ENCODE peak calls at places on chromosomes 4 and X, in ten cellular contexts. One of them, this sample, is unnamed.

GRCh38 chr4:53463340-53463739 is 85.9 kb downstream of the FIP1L1 start:
- DNase-seq in tibial nerve: no peak
- DNase-seq in CD4-positive, CD25-positive, alpha-beta regulatory T cell: no peak
- DNase-seq in mammary epithelial cell: no peak
- DNase-seq in suprapubic skin: no peak
- DNase-seq in stomach: no peak
- DNase-seq in psoas muscle: no peak
- DNase-seq in Caco-2: no peak
- DNase-seq in CD8-positive, alpha-beta memory T cell: no peak
- DNase-seq in testis: no peak
- DNase-seq in this sample: no peak

GRCh38 chr4:110275871-110276270 is 77.5 kb upstream of the ELOVL6 start:
- DNase-seq in tibial nerve: no peak
- DNase-seq in CD4-positive, CD25-positive, alpha-beta regulatory T cell: no peak
- DNase-seq in mammary epithelial cell: peak; percentile 50
- DNase-seq in suprapubic skin: no peak
- DNase-seq in stomach: no peak
- DNase-seq in psoas muscle: no peak
- DNase-seq in Caco-2: no peak
- DNase-seq in CD8-positive, alpha-beta memory T cell: no peak
- DNase-seq in testis: no peak
- DNase-seq in this sample: no peak

GRCh38 chr4:86446996-86447395 is 87.1 kb upstream of the MAPK10 start:
- DNase-seq in tibial nerve: no peak
- DNase-seq in CD4-positive, CD25-positive, alpha-beta regulatory T cell: no peak
- DNase-seq in mammary epithelial cell: no peak
- DNase-seq in suprapubic skin: no peak
- DNase-seq in stomach: no peak
- DNase-seq in psoas muscle: no peak
- DNase-seq in Caco-2: no peak
- DNase-seq in CD8-positive, alpha-beta memory T cell: no peak
- DNase-seq in testis: no peak
- DNase-seq in this sample: no peak

GRCh38 chr4:24642941-24643628 is 58.7 kb upstream of the DHX15 start:
- DNase-seq in tibial nerve: no peak
- DNase-seq in CD4-positive, CD25-positive, alpha-beta regulatory T cell: no peak
- DNase-seq in mammary epithelial cell: no peak
- DNase-seq in suprapubic skin: no peak
- DNase-seq in stomach: no peak
- DNase-seq in psoas muscle: no peak
- DNase-seq in Caco-2: peak; percentile 69
- DNase-seq in CD8-positive, alpha-beta memory T cell: no peak
- DNase-seq in testis: no peak
- DNase-seq in this sample: no peak

GRCh38 chr4:158291334-158292055 is 81.2 kb downstream of the TMEM144 start:
- DNase-seq in tibial nerve: no peak
- DNase-seq in CD4-positive, CD25-positive, alpha-beta regulatory T cell: no peak
- DNase-seq in mammary epithelial cell: no peak
- DNase-seq in suprapubic skin: no peak
- DNase-seq in stomach: no peak
- DNase-seq in psoas muscle: no peak
- DNase-seq in Caco-2: no peak
- DNase-seq in CD8-positive, alpha-beta memory T cell: no peak
- DNase-seq in testis: no peak
- DNase-seq in this sample: no peak

GRCh38 chrX:51743179-51743957 is at the start of gene GSPT2:
- DNase-seq in tibial nerve: peak; percentile 30
- DNase-seq in CD4-positive, CD25-positive, alpha-beta regulatory T cell: peak; percentile 57
- DNase-seq in mammary epithelial cell: peak; percentile 56
- DNase-seq in suprapubic skin: peak; percentile 76
- DNase-seq in stomach: peak; percentile 55
- DNase-seq in psoas muscle: peak; percentile 74
- DNase-seq in Caco-2: peak; percentile 54
- DNase-seq in CD8-positive, alpha-beta memory T cell: peak; percentile 11
- DNase-seq in testis: peak; percentile 87
- DNase-seq in this sample: peak; percentile 80

GRCh38 chr4:108058685-108059440 is 69.2 kb downstream of the HADH start:
- DNase-seq in tibial nerve: no peak
- DNase-seq in CD4-positive, CD25-positive, alpha-beta regulatory T cell: no peak
- DNase-seq in mammary epithelial cell: peak; percentile 78
- DNase-seq in suprapubic skin: no peak
- DNase-seq in stomach: no peak
- DNase-seq in psoas muscle: no peak
- DNase-seq in Caco-2: peak; percentile 36
- DNase-seq in CD8-positive, alpha-beta memory T cell: no peak
- DNase-seq in testis: no peak
- DNase-seq in this sample: no peak

GRCh38 chr4:158810487-158811215 is 41.8 kb downstream of the FNIP2 start:
- DNase-seq in tibial nerve: no peak
- DNase-seq in CD4-positive, CD25-positive, alpha-beta regulatory T cell: no peak
- DNase-seq in mammary epithelial cell: peak; percentile 87
- DNase-seq in suprapubic skin: no peak
- DNase-seq in stomach: peak; percentile 58
- DNase-seq in psoas muscle: peak; percentile 74
- DNase-seq in Caco-2: peak; percentile 35
- DNase-seq in CD8-positive, alpha-beta memory T cell: no peak
- DNase-seq in testis: peak; percentile 69
- DNase-seq in this sample: peak; percentile 88

DNA sequence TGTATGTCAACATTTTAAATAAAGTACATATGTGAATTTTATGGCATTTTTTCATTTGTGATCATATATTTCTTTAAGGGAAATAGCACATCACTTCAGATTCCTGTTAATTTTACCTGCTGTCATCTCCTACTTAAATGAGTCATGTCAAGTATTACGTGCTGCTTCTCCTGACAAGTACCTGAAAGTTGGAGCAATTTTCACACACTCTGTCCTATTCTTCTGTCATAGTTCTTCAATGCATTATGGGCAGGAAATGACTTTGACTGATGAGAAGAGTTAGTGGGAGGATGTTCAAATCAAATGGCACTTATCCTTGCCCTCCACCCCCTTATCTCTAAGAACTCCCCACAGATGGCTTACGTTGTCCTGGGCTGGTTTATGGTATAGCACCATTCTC is 64.2 kb upstream of the SYTL5 start:
- DNase-seq in tibial nerve: no peak
- DNase-seq in CD4-positive, CD25-positive, alpha-beta regulatory T cell: no peak
- DNase-seq in mammary epithelial cell: no peak
- DNase-seq in suprapubic skin: no peak
- DNase-seq in stomach: no peak
- DNase-seq in psoas muscle: no peak
- DNase-seq in Caco-2: no peak
- DNase-seq in CD8-positive, alpha-beta memory T cell: no peak
- DNase-seq in testis: no peak
- DNase-seq in this sample: no peak
- H3K27me3 ChIP-seq in tibial nerve: no peaks in the 10 kb centered on the region
- H3K27me3 ChIP-seq in CD4-positive, CD25-positive, alpha-beta regulatory T cell: no peaks in the 10 kb centered on the region
- H3K27me3 ChIP-seq in mammary epithelial cell: peaks cover 3% of the 10 kb centered on the region
- H3K27me3 ChIP-seq in suprapubic skin: no peaks in the 10 kb centered on the region
- H3K27me3 ChIP-seq in stomach: no peaks in the 10 kb centered on the region
- H3K27me3 ChIP-seq in psoas muscle: no peaks in the 10 kb centered on the region
- H3K27me3 ChIP-seq in Caco-2: no peaks in the 10 kb centered on the region
- H3K27me3 ChIP-seq in CD8-positive, alpha-beta memory T cell: no peaks in the 10 kb centered on the region
- H3K27me3 ChIP-seq in testis: no peaks in the 10 kb centered on the region
- H3K27me3 ChIP-seq in this sample: no peaks in the 10 kb centered on the region

GRCh38 chr4:157221895-157222763 is 1.6 kb downstream of the GRIA2 start:
- DNase-seq in tibial nerve: no peak
- DNase-seq in CD4-positive, CD25-positive, alpha-beta regulatory T cell: no peak
- DNase-seq in mammary epithelial cell: no peak
- DNase-seq in suprapubic skin: no peak
- DNase-seq in stomach: no peak
- DNase-seq in psoas muscle: peak; percentile 52
- DNase-seq in Caco-2: no peak
- DNase-seq in CD8-positive, alpha-beta memory T cell: no peak
- DNase-seq in testis: peak; percentile 55
- DNase-seq in this sample: peak; percentile 68

GRCh38 chr4:157221426-157221894 is 932 bp downstream of the GRIA2 start:
- DNase-seq in tibial nerve: no peak
- DNase-seq in CD4-positive, CD25-positive, alpha-beta regulatory T cell: no peak
- DNase-seq in mammary epithelial cell: no peak
- DNase-seq in suprapubic skin: no peak
- DNase-seq in stomach: no peak
- DNase-seq in psoas muscle: no peak
- DNase-seq in Caco-2: no peak
- DNase-seq in CD8-positive, alpha-beta memory T cell: no peak
- DNase-seq in testis: no peak
- DNase-seq in this sample: no peak

GRCh38 chr4:157223446-157223845 is 2.9 kb downstream of the GRIA2 start:
- DNase-seq in tibial nerve: no peak
- DNase-seq in CD4-positive, CD25-positive, alpha-beta regulatory T cell: no peak
- DNase-seq in mammary epithelial cell: no peak
- DNase-seq in suprapubic skin: no peak
- DNase-seq in stomach: no peak
- DNase-seq in psoas muscle: no peak
- DNase-seq in Caco-2: no peak
- DNase-seq in CD8-positive, alpha-beta memory T cell: no peak
- DNase-seq in testis: no peak
- DNase-seq in this sample: no peak

GRCh38 chr4:157225096-157225495 is 4.6 kb downstream of the GRIA2 start:
- DNase-seq in tibial nerve: no peak
- DNase-seq in CD4-positive, CD25-positive, alpha-beta regulatory T cell: no peak
- DNase-seq in mammary epithelial cell: no peak
- DNase-seq in suprapubic skin: no peak
- DNase-seq in stomach: no peak
- DNase-seq in psoas muscle: no peak
- DNase-seq in Caco-2: no peak
- DNase-seq in CD8-positive, alpha-beta memory T cell: no peak
- DNase-seq in testis: no peak
- DNase-seq in this sample: no peak

DNA sequence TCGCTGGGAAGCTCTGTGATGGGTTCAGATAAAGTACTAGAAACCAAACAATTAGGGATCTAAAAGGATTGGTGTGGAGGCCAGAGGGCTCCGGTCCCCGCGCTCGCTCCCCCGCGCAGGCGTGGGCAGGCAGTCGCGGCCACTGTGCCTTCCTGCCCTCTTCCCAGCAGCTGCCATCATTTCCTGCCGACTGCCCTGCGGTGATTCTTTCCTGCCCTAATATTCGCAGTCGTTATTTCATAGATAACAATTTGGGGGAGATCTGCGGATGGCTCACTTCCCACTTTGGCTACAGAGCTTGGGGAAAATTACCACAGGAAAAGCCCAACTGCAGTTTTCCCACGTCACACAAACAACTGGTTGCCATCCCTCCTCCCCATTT is 2.2 kb downstream of the GRIA2 start:
- DNase-seq in tibial nerve: no peak
- DNase-seq in CD4-positive, CD25-positive, alpha-beta regulatory T cell: no peak
- DNase-seq in mammary epithelial cell: no peak
- DNase-seq in suprapubic skin: no peak
- DNase-seq in stomach: no peak
- DNase-seq in psoas muscle: no peak
- DNase-seq in Caco-2: no peak
- DNase-seq in CD8-positive, alpha-beta memory T cell: no peak
- DNase-seq in testis: no peak
- DNase-seq in this sample: no peak
- H3K4me3 ChIP-seq in tibial nerve: peak overlapping the region; percentile 28
- H3K4me3 ChIP-seq in CD4-positive, CD25-positive, alpha-beta regulatory T cell: no peak overlapping the region
- H3K4me3 ChIP-seq in mammary epithelial cell: peak overlapping the region; percentile 22
- H3K4me3 ChIP-seq in suprapubic skin: peak overlapping the region; percentile 46
- H3K4me3 ChIP-seq in stomach: peak overlapping the region; percentile 45
- H3K4me3 ChIP-seq in psoas muscle: peak overlapping the region; percentile 53
- H3K4me3 ChIP-seq in Caco-2: no peak overlapping the region
- H3K4me3 ChIP-seq in CD8-positive, alpha-beta memory T cell: no peak overlapping the region
- H3K4me3 ChIP-seq in testis: peak overlapping the region; percentile 69
- H3K4me3 ChIP-seq in this sample: peak overlapping the region; percentile 50

GRCh38 chr4:173513651-173514050 is 16.4 kb downstream of the HAND2 start:
- DNase-seq in tibial nerve: no peak
- DNase-seq in CD4-positive, CD25-positive, alpha-beta regulatory T cell: no peak
- DNase-seq in mammary epithelial cell: no peak
- DNase-seq in suprapubic skin: no peak
- DNase-seq in stomach: no peak
- DNase-seq in psoas muscle: no peak
- DNase-seq in Caco-2: no peak
- DNase-seq in CD8-positive, alpha-beta memory T cell: no peak
- DNase-seq in testis: no peak
- DNase-seq in this sample: no peak

GRCh38 chr4:173515458-173515857 is 14.6 kb downstream of the HAND2 start:
- DNase-seq in tibial nerve: no peak
- DNase-seq in CD4-positive, CD25-positive, alpha-beta regulatory T cell: no peak
- DNase-seq in mammary epithelial cell: no peak
- DNase-seq in suprapubic skin: no peak
- DNase-seq in stomach: no peak
- DNase-seq in psoas muscle: no peak
- DNase-seq in Caco-2: no peak
- DNase-seq in CD8-positive, alpha-beta memory T cell: no peak
- DNase-seq in testis: no peak
- DNase-seq in this sample: no peak

GRCh38 chr4:173511787-173512361 is 18.2 kb downstream of the HAND2 start:
- DNase-seq in tibial nerve: no peak
- DNase-seq in CD4-positive, CD25-positive, alpha-beta regulatory T cell: no peak
- DNase-seq in mammary epithelial cell: no peak
- DNase-seq in suprapubic skin: no peak
- DNase-seq in stomach: no peak
- DNase-seq in psoas muscle: no peak
- DNase-seq in Caco-2: no peak
- DNase-seq in CD8-positive, alpha-beta memory T cell: no peak
- DNase-seq in testis: no peak
- DNase-seq in this sample: no peak

GRCh38 chr4:173516621-173517612 is 13.1 kb downstream of the HAND2 start:
- DNase-seq in tibial nerve: no peak
- DNase-seq in CD4-positive, CD25-positive, alpha-beta regulatory T cell: no peak
- DNase-seq in mammary epithelial cell: no peak
- DNase-seq in suprapubic skin: no peak
- DNase-seq in stomach: no peak
- DNase-seq in psoas muscle: no peak
- DNase-seq in Caco-2: no peak
- DNase-seq in CD8-positive, alpha-beta memory T cell: no peak
- DNase-seq in testis: no peak
- DNase-seq in this sample: peak; percentile 10

GRCh38 chr4:173514641-173515217 is 15.3 kb downstream of the HAND2 start:
- DNase-seq in tibial nerve: no peak
- DNase-seq in CD4-positive, CD25-positive, alpha-beta regulatory T cell: no peak
- DNase-seq in mammary epithelial cell: no peak
- DNase-seq in suprapubic skin: no peak
- DNase-seq in stomach: no peak
- DNase-seq in psoas muscle: no peak
- DNase-seq in Caco-2: no peak
- DNase-seq in CD8-positive, alpha-beta memory T cell: no peak
- DNase-seq in testis: no peak
- DNase-seq in this sample: no peak
- H3K27me3 ChIP-seq in tibial nerve: peaks cover 3% of the 10 kb centered on the region
- H3K27me3 ChIP-seq in CD4-positive, CD25-positive, alpha-beta regulatory T cell: peaks cover 52% of the 10 kb centered on the region
- H3K27me3 ChIP-seq in mammary epithelial cell: peaks cover 70% of the 10 kb centered on the region
- H3K27me3 ChIP-seq in suprapubic skin: peaks cover 97% of the 10 kb centered on the region
- H3K27me3 ChIP-seq in stomach: peaks cover 100% of the 10 kb centered on the region
- H3K27me3 ChIP-seq in psoas muscle: peaks cover 13% of the 10 kb centered on the region
- H3K27me3 ChIP-seq in Caco-2: no peaks in the 10 kb centered on the region
- H3K27me3 ChIP-seq in CD8-positive, alpha-beta memory T cell: peaks cover 43% of the 10 kb centered on the region
- H3K27me3 ChIP-seq in testis: no peaks in the 10 kb centered on the region
- H3K27me3 ChIP-seq in this sample: no peaks in the 10 kb centered on the region

GRCh38 chr4:112905728-112906127 is 143.7 kb upstream of the ANK2 start:
- DNase-seq in tibial nerve: no peak
- DNase-seq in CD4-positive, CD25-positive, alpha-beta regulatory T cell: no peak
- DNase-seq in mammary epithelial cell: no peak
- DNase-seq in suprapubic skin: no peak
- DNase-seq in stomach: no peak
- DNase-seq in psoas muscle: no peak
- DNase-seq in Caco-2: no peak
- DNase-seq in CD8-positive, alpha-beta memory T cell: no peak
- DNase-seq in testis: no peak
- DNase-seq in this sample: no peak

GRCh38 chr4:112908511-112908910 is 140.9 kb upstream of the ANK2 start:
- DNase-seq in tibial nerve: no peak
- DNase-seq in CD4-positive, CD25-positive, alpha-beta regulatory T cell: no peak
- DNase-seq in mammary epithelial cell: no peak
- DNase-seq in suprapubic skin: no peak
- DNase-seq in stomach: no peak
- DNase-seq in psoas muscle: no peak
- DNase-seq in Caco-2: no peak
- DNase-seq in CD8-positive, alpha-beta memory T cell: no peak
- DNase-seq in testis: no peak
- DNase-seq in this sample: no peak

DNA sequence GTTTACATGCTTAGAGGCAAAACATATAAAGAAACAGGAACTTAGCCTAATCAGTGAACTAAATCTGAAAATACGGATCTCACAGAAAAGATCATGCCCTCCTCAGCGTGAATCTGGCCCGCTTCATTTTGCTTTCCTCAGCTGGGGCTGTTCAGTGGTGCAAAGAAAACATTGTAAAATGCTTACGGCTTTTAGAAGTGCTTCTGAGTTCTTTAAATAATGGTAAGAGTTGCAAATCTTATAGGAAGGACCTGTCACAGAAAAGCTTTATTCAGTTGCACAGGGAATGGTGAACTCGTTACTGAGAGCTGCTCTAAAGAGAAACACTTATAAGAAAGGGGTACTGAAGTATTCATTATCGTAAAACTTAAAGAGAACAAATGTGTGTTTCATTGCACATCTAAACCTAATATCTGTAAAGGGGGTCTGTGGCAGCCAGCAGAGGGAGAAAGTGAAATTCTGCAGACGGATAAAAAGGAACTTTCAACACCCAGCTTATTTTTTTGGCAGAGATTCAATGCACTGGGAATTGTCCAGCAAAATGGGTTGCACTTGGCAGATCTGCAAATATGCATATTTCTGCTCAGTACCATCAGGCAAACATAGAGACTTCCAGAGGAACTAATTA is 139.2 kb upstream of the ANK2 start:
- DNase-seq in tibial nerve: no peak
- DNase-seq in CD4-positive, CD25-positive, alpha-beta regulatory T cell: no peak
- DNase-seq in mammary epithelial cell: no peak
- DNase-seq in suprapubic skin: no peak
- DNase-seq in stomach: no peak
- DNase-seq in psoas muscle: no peak
- DNase-seq in Caco-2: no peak
- DNase-seq in CD8-positive, alpha-beta memory T cell: no peak
- DNase-seq in testis: no peak
- DNase-seq in this sample: no peak
- H3K4me3 ChIP-seq in tibial nerve: peak overlapping the region; percentile 36
- H3K4me3 ChIP-seq in CD4-positive, CD25-positive, alpha-beta regulatory T cell: no peak overlapping the region
- H3K4me3 ChIP-seq in mammary epithelial cell: no peak overlapping the region
- H3K4me3 ChIP-seq in suprapubic skin: peak overlapping the region; percentile 34
- H3K4me3 ChIP-seq in stomach: peak overlapping the region; percentile 24
- H3K4me3 ChIP-seq in psoas muscle: peak overlapping the region; percentile 31
- H3K4me3 ChIP-seq in Caco-2: no peak overlapping the region
- H3K4me3 ChIP-seq in CD8-positive, alpha-beta memory T cell: no peak overlapping the region
- H3K4me3 ChIP-seq in testis: no peak overlapping the region
- H3K4me3 ChIP-seq in this sample: peak overlapping the region; percentile 40